ENCODE peak calls at places on chromosomes 7 and 10, in eight cellular contexts. One of them, this sample, is unnamed.

GRCh38 chr10:113736576-113736975 is 14.9 kb upstream of the PLEKHS1 start:
- DNase-seq in lower leg skin: no peak
- DNase-seq in body of pancreas: no peak
- DNase-seq in K562: no peak
- DNase-seq in HCT116: no peak
- DNase-seq in transverse colon: no peak
- DNase-seq in IMR-90: no peak
- DNase-seq in H1: no peak
- DNase-seq in this sample: no peak

GRCh38 chr7:80098795-80099194 is 35.8 kb upstream of the GNAI1 start:
- DNase-seq in lower leg skin: no peak
- DNase-seq in body of pancreas: no peak
- DNase-seq in K562: no peak
- DNase-seq in HCT116: no peak
- DNase-seq in transverse colon: no peak
- DNase-seq in IMR-90: no peak
- DNase-seq in H1: no peak
- DNase-seq in this sample: no peak

GRCh38 chr7:55190511-55191160 is 171.8 kb downstream of the EGFR start:
- DNase-seq in lower leg skin: no peak
- DNase-seq in body of pancreas: no peak
- DNase-seq in K562: no peak
- DNase-seq in HCT116: no peak
- DNase-seq in transverse colon: no peak
- DNase-seq in IMR-90: no peak
- DNase-seq in H1: peak
- DNase-seq in this sample: peak

GRCh38 chr10:33337335-33337854 is 2.9 kb upstream of the NRP1 start:
- DNase-seq in lower leg skin: no peak
- DNase-seq in body of pancreas: peak
- DNase-seq in K562: no peak
- DNase-seq in HCT116: no peak
- DNase-seq in transverse colon: no peak
- DNase-seq in IMR-90: peak
- DNase-seq in H1: no peak
- DNase-seq in this sample: no peak

GRCh38 chr7:33639552-33640197 is 265.7 kb upstream of the BMPER start:
- DNase-seq in lower leg skin: no peak
- DNase-seq in body of pancreas: no peak
- DNase-seq in K562: no peak
- DNase-seq in HCT116: no peak
- DNase-seq in transverse colon: no peak
- DNase-seq in IMR-90: no peak
- DNase-seq in H1: no peak
- DNase-seq in this sample: no peak

GRCh38 chr7:45590679-45591057 is 16.5 kb downstream of the ADCY1 start:
- DNase-seq in lower leg skin: no peak
- DNase-seq in body of pancreas: no peak
- DNase-seq in K562: no peak
- DNase-seq in HCT116: no peak
- DNase-seq in transverse colon: no peak
- DNase-seq in IMR-90: no peak
- DNase-seq in H1: no peak
- DNase-seq in this sample: no peak

GRCh38 chr7:378041-378420 is 88.1 kb downstream of the FOXL3 start:
- DNase-seq in lower leg skin: no peak
- DNase-seq in body of pancreas: peak
- DNase-seq in K562: no peak
- DNase-seq in HCT116: no peak
- DNase-seq in transverse colon: no peak
- DNase-seq in IMR-90: no peak
- DNase-seq in H1: no peak
- DNase-seq in this sample: peak

GRCh38 chr10:132876131-132876860 is 66.1 kb downstream of the CFAP46 start:
- DNase-seq in lower leg skin: no peak
- DNase-seq in body of pancreas: no peak
- DNase-seq in K562: no peak
- DNase-seq in HCT116: no peak
- DNase-seq in transverse colon: no peak
- DNase-seq in IMR-90: no peak
- DNase-seq in H1: no peak
- DNase-seq in this sample: no peak

GRCh38 chr7:151728286-151728660 is 148.6 kb downstream of the PRKAG2 start:
- DNase-seq in lower leg skin: no peak
- DNase-seq in body of pancreas: no peak
- DNase-seq in K562: no peak
- DNase-seq in HCT116: no peak
- DNase-seq in transverse colon: no peak
- DNase-seq in IMR-90: no peak
- DNase-seq in H1: no peak
- DNase-seq in this sample: no peak

GRCh38 chr10:32298066-32298812 is 48.7 kb downstream of the EPC1 start:
- DNase-seq in lower leg skin: no peak
- DNase-seq in body of pancreas: no peak
- DNase-seq in K562: no peak
- DNase-seq in HCT116: peak
- DNase-seq in transverse colon: no peak
- DNase-seq in IMR-90: peak
- DNase-seq in H1: no peak
- DNase-seq in this sample: no peak

GRCh38 chr7:32108651-32109050 is 38.4 kb upstream of the PDE1C start:
- DNase-seq in lower leg skin: no peak
- DNase-seq in body of pancreas: no peak
- DNase-seq in K562: no peak
- DNase-seq in HCT116: no peak
- DNase-seq in transverse colon: no peak
- DNase-seq in IMR-90: no peak
- DNase-seq in H1: no peak
- DNase-seq in this sample: no peak

GRCh38 chr10:46992794-46993552 is 81.7 kb downstream of the PTPN20 start:
- DNase-seq in lower leg skin: peak
- DNase-seq in body of pancreas: peak
- DNase-seq in K562: no peak
- DNase-seq in HCT116: peak
- DNase-seq in transverse colon: peak
- DNase-seq in IMR-90: peak
- DNase-seq in H1: peak
- DNase-seq in this sample: no peak

GRCh38 chr7:51315393-51316261 is 982 bp downstream of the COBL start:
- DNase-seq in lower leg skin: no peak
- DNase-seq in body of pancreas: peak
- DNase-seq in K562: no peak
- DNase-seq in HCT116: peak
- DNase-seq in transverse colon: peak
- DNase-seq in IMR-90: no peak
- DNase-seq in H1: peak
- DNase-seq in this sample: peak

GRCh38 chr7:25249772-25250171 is 21.5 kb upstream of the NPVF start:
- DNase-seq in lower leg skin: no peak
- DNase-seq in body of pancreas: no peak
- DNase-seq in K562: no peak
- DNase-seq in HCT116: no peak
- DNase-seq in transverse colon: no peak
- DNase-seq in IMR-90: no peak
- DNase-seq in H1: no peak
- DNase-seq in this sample: no peak

GRCh38 chr7:90383422-90383821 is 19.8 kb upstream of the CLDN12 start:
- DNase-seq in lower leg skin: no peak
- DNase-seq in body of pancreas: no peak
- DNase-seq in K562: no peak
- DNase-seq in HCT116: no peak
- DNase-seq in transverse colon: no peak
- DNase-seq in IMR-90: peak
- DNase-seq in H1: no peak
- DNase-seq in this sample: no peak

GRCh38 chr10:36448760-36449681 is 676.4 kb upstream of the ANKRD30A start:
- DNase-seq in lower leg skin: no peak
- DNase-seq in body of pancreas: no peak
- DNase-seq in K562: no peak
- DNase-seq in HCT116: no peak
- DNase-seq in transverse colon: no peak
- DNase-seq in IMR-90: peak
- DNase-seq in H1: no peak
- DNase-seq in this sample: no peak

GRCh38 chr7:17640730-17641377 is 299.4 kb downstream of the SNX13 start:
- DNase-seq in lower leg skin: no peak
- DNase-seq in body of pancreas: peak
- DNase-seq in K562: peak
- DNase-seq in HCT116: peak
- DNase-seq in transverse colon: no peak
- DNase-seq in IMR-90: peak
- DNase-seq in H1: no peak
- DNase-seq in this sample: no peak

GRCh38 chr10:124723826-124724225 is 20.4 kb downstream of the FAM53B start:
- DNase-seq in lower leg skin: no peak
- DNase-seq in body of pancreas: no peak
- DNase-seq in K562: no peak
- DNase-seq in HCT116: no peak
- DNase-seq in transverse colon: no peak
- DNase-seq in IMR-90: no peak
- DNase-seq in H1: no peak
- DNase-seq in this sample: peak

GRCh38 chr7:50497968-50498367 is 47.8 kb upstream of the FIGNL1 start:
- DNase-seq in lower leg skin: peak
- DNase-seq in body of pancreas: no peak
- DNase-seq in K562: no peak
- DNase-seq in HCT116: no peak
- DNase-seq in transverse colon: no peak
- DNase-seq in IMR-90: peak
- DNase-seq in H1: no peak
- DNase-seq in this sample: no peak

GRCh38 chr7:157874208-157874816 is 537.5 kb downstream of the DNAJB6 start:
- DNase-seq in lower leg skin: no peak
- DNase-seq in body of pancreas: no peak
- DNase-seq in K562: no peak
- DNase-seq in HCT116: no peak
- DNase-seq in transverse colon: no peak
- DNase-seq in IMR-90: no peak
- DNase-seq in H1: no peak
- DNase-seq in this sample: no peak

GRCh38 chr7:35801392-35802101 is 690 bp downstream of the SEPTIN7 start:
- DNase-seq in lower leg skin: peak
- DNase-seq in body of pancreas: peak
- DNase-seq in K562: peak
- DNase-seq in HCT116: no peak
- DNase-seq in transverse colon: peak
- DNase-seq in IMR-90: peak
- DNase-seq in H1: peak
- DNase-seq in this sample: peak

DNA sequence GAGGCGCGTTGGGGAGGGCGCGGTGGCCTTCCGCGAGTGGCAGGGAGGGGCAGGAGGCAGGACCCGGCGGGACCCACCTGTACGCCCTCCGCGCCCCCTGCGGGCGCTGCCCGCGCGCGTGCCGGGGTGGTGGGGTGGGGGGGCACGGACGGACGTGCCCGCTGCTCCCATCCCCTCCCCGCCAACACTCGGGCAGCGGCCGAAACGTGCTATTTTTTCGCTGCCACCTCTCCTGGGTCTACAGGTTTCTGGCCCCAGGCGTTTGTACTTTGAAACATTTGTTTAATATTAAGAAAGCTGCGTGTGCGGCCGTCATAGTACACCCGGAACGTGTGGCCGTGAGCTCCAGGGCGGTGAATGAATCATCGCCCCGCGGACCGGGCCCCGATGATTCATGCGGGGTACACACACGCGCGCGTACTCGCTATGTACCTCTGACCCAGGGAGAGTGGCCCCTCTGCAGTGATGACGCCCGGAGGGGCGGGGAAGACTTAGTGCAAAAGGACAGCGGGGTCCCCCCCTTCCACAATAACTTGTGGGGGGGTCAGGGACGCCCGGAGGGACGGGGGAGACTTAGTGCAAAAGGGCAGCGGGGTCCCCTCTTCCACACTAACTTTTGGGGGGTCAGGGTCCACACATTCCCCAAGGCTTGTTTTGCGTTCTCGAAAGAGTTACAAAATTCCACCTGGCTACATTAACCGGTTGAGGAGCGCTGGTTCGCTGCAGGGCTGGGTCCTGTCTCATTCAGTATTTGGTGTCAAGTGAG is 56.6 kb upstream of the PCGF5 start:
- DNase-seq in lower leg skin: peak
- DNase-seq in body of pancreas: peak
- DNase-seq in K562: peak
- DNase-seq in HCT116: peak
- DNase-seq in transverse colon: peak
- DNase-seq in IMR-90: peak
- DNase-seq in H1: peak
- DNase-seq in this sample: peak
- TF ChIP-seq POLR2A in lower leg skin: no peak
- TF ChIP-seq POLR2A in body of pancreas: peak
- TF ChIP-seq POLR2A in K562: no peak
- TF ChIP-seq POLR2A in HCT116: no peak
- TF ChIP-seq POLR2A in transverse colon: no peak
- TF ChIP-seq POLR2A in IMR-90: peak
- TF ChIP-seq POLR2A in H1: no peak
- TF ChIP-seq POLR2A in this sample: peak

GRCh38 chr7:73613954-73614735 is 10.2 kb downstream of the MLXIPL start:
- DNase-seq in lower leg skin: no peak
- DNase-seq in body of pancreas: no peak
- DNase-seq in K562: no peak
- DNase-seq in HCT116: no peak
- DNase-seq in transverse colon: peak
- DNase-seq in IMR-90: no peak
- DNase-seq in H1: no peak
- DNase-seq in this sample: peak
- TF ChIP-seq POLR2A in lower leg skin: no peak
- TF ChIP-seq POLR2A in body of pancreas: no peak
- TF ChIP-seq POLR2A in K562: no peak
- TF ChIP-seq POLR2A in HCT116: no peak
- TF ChIP-seq POLR2A in transverse colon: no peak
- TF ChIP-seq POLR2A in IMR-90: no peak
- TF ChIP-seq POLR2A in H1: no peak
- TF ChIP-seq POLR2A in this sample: no peak

DNA sequence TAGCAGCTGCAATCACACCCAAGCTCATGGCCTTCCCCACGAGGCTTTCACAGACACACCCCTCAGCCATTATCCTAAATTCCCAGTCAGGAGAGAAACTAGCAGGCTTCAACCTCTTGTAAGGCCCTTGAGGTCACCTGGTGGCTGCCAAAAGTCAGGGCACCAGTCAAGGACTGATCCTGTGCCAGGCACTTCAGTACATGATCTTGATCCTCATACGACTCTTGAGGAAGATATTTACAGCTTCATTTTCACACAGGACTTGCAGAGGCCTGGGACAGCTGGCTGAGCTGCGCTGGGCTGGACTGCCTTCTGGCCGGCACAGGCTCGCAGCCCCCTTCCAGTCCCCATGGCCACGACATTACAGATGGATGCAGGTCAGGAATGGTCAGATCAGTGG is 8.8 kb downstream of the PDAP1 start:
- DNase-seq in lower leg skin: no peak
- DNase-seq in body of pancreas: no peak
- DNase-seq in K562: no peak
- DNase-seq in HCT116: no peak
- DNase-seq in transverse colon: no peak
- DNase-seq in IMR-90: no peak
- DNase-seq in H1: no peak
- DNase-seq in this sample: no peak
- TF ChIP-seq POLR2A in lower leg skin: no peak
- TF ChIP-seq POLR2A in body of pancreas: no peak
- TF ChIP-seq POLR2A in K562: no peak
- TF ChIP-seq POLR2A in HCT116: no peak
- TF ChIP-seq POLR2A in transverse colon: no peak
- TF ChIP-seq POLR2A in IMR-90: no peak
- TF ChIP-seq POLR2A in H1: peak
- TF ChIP-seq POLR2A in this sample: no peak

GRCh38 chr10:7030134-7030855 is 380.5 kb downstream of the SFMBT2 start:
- DNase-seq in lower leg skin: no peak
- DNase-seq in body of pancreas: no peak
- DNase-seq in K562: no peak
- DNase-seq in HCT116: no peak
- DNase-seq in transverse colon: no peak
- DNase-seq in IMR-90: no peak
- DNase-seq in H1: no peak
- DNase-seq in this sample: no peak
- TF ChIP-seq POLR2A in lower leg skin: no peak
- TF ChIP-seq POLR2A in body of pancreas: no peak
- TF ChIP-seq POLR2A in K562: no peak
- TF ChIP-seq POLR2A in HCT116: no peak
- TF ChIP-seq POLR2A in transverse colon: no peak
- TF ChIP-seq POLR2A in IMR-90: no peak
- TF ChIP-seq POLR2A in H1: no peak
- TF ChIP-seq POLR2A in this sample: no peak